ENCODE peak calls at places on chromosome 17, in eight cellular contexts. E is NCI-H345; D is anterior cingulate cortex; C is heart left ventricle; R is stimulated activated naive CD8-positive, alpha-beta T cell treated with anti-CD3 and anti-CD28 coated beads, Interleukin-15, Interleukin-2, amounts not matched to agents 100 U/mL and 50 U/mL, for 24 hours; V is upper lobe of left lung; H is NB4; T is T47D. O is an unnamed sample.

GRCh38 chr17:68777243-68777855 is 176.2 kb upstream of the FAM20A start:
- DNase-seq in E (peak; percentile 79), D (peak; percentile 53), C (no peak), R (peak; percentile 12), V (peak; percentile 24), H (peak; percentile 48), T (peak; percentile 71), O (no peak)

GRCh38 chr17:28597606-28598383 is 1.0 kb downstream of the SPAG5 start:
- DNase-seq in E (no peak), D (no peak), C (no peak), R (no peak), V (no peak), H (peak; percentile 28), T (no peak), O (no peak)

GRCh38 chr17:72763981-72764380 is 328.5 kb downstream of the SLC39A11 start:
- DNase-seq in E (no peak), D (no peak), C (no peak), R (no peak), V (no peak), H (no peak), T (no peak), O (no peak)

GRCh38 chr17:13421581-13421980 is 180.1 kb downstream of the HS3ST3A1 start:
- DNase-seq in E (no peak), D (no peak), C (no peak), R (no peak), V (no peak), H (no peak), T (no peak), O (no peak)

GRCh38 chr17:13413001-13413400 is 188.7 kb downstream of the HS3ST3A1 start:
- DNase-seq in E (no peak), D (no peak), C (no peak), R (no peak), V (no peak), H (no peak), T (no peak), O (no peak)

GRCh38 chr17:64042700-64043485 is 22.5 kb upstream of the ICAM2 start:
- DNase-seq in E (no peak), D (no peak), C (no peak), R (no peak), V (no peak), H (no peak), T (no peak), O (no peak)

GRCh38 chr17:40433551-40434384 is 9.5 kb upstream of the IGFBP4 start:
- DNase-seq in E (no peak), D (no peak), C (no peak), R (peak; percentile 35), V (no peak), H (peak; percentile 42), T (peak; percentile 63), O (no peak)

GRCh38 chr17:4806770-4807533 is at the start of gene PLD2:
- DNase-seq in E (peak; percentile 85), D (peak; percentile 26), C (peak; percentile 89), R (peak; percentile 90), V (peak; percentile 94), H (peak; percentile 79), T (peak; percentile 86), O (peak; percentile 84)

GRCh38 chr17:8520981-8521380 is 85.3 kb downstream of the NDEL1 start:
- DNase-seq in E (no peak), D (no peak), C (no peak), R (no peak), V (no peak), H (no peak), T (no peak), O (no peak)

GRCh38 chr17:40243756-40244155 is 24.7 kb downstream of the WIPF2 start:
- DNase-seq in E (no peak), D (no peak), C (no peak), R (no peak), V (no peak), H (no peak), T (no peak), O (no peak)

GRCh38 chr17:74737299-74738050 is 419 bp downstream of the RAB37 start:
- DNase-seq in E (peak; percentile 37), D (no peak), C (no peak), R (peak; percentile 58), V (no peak), H (peak; percentile 83), T (peak; percentile 51), O (no peak)

GRCh38 chr17:79933863-79934652 is 94.8 kb upstream of the CBX4 start:
- DNase-seq in E (peak; percentile 52), D (peak; percentile 39), C (no peak), R (peak; percentile 40), V (peak; percentile 73), H (peak; percentile 88), T (peak; percentile 45), O (peak; percentile 22)

GRCh38 chr17:41624208-41625101 is at the start of gene KRT17:
- DNase-seq in E (peak; percentile 56), D (no peak), C (no peak), R (no peak), V (peak; percentile 30), H (peak; percentile 46), T (no peak), O (no peak)

GRCh38 chr17:72677108-72677507 is 415.4 kb downstream of the SLC39A11 start:
- DNase-seq in E (no peak), D (no peak), C (no peak), R (no peak), V (no peak), H (no peak), T (peak; percentile 31), O (no peak)

GRCh38 chr17:50214986-50215730 is 13.7 kb upstream of the COL1A1 start:
- DNase-seq in E (no peak), D (no peak), C (no peak), R (no peak), V (no peak), H (no peak), T (no peak), O (no peak)

GRCh38 chr17:2406903-2407790 is 6.3 kb upstream of the MNT start:
- DNase-seq in E (no peak), D (no peak), C (peak; percentile 81), R (peak; percentile 39), V (no peak), H (no peak), T (no peak), O (no peak)

GRCh38 chr17:59238904-59239303 is 18.6 kb downstream of the GDPD1 start:
- DNase-seq in E (no peak), D (no peak), C (no peak), R (no peak), V (no peak), H (no peak), T (no peak), O (no peak)

GRCh38 chr17:78621720-78622490 is 44.7 kb upstream of the DNAH17 start:
- DNase-seq in E (peak; percentile 29), D (no peak), C (no peak), R (no peak), V (no peak), H (no peak), T (no peak), O (no peak)

GRCh38 chr17:63842173-63842539 is 329 bp downstream of the SMARCD2 start:
- DNase-seq in E (peak; percentile 45), D (no peak), C (peak; percentile 45), R (no peak), V (no peak), H (peak; percentile 62), T (no peak), O (no peak)

GRCh38 chr17:17387461-17388362 is 84.5 kb downstream of the NT5M start:
- DNase-seq in E (peak; percentile 69), D (no peak), C (no peak), R (no peak), V (peak; percentile 58), H (peak; percentile 54), T (peak; percentile 87), O (no peak)

GRCh38 chr17:81960130-81960958 is 643 bp downstream of the NOTUM start:
- DNase-seq in E (no peak), D (no peak), C (no peak), R (no peak), V (no peak), H (no peak), T (no peak), O (no peak)

GRCh38 chr17:76268015-76268749 is 3.0 kb downstream of the UBALD2 start:
- DNase-seq in E (no peak), D (peak; percentile 61), C (peak; percentile 91), R (peak; percentile 86), V (peak; percentile 95), H (peak; percentile 95), T (no peak), O (peak; percentile 65)

GRCh38 chr17:3959295-3959899 is 4.8 kb downstream of the ATP2A3 start:
- DNase-seq in E (peak; percentile 69), D (no peak), C (no peak), R (peak; percentile 22), V (no peak), H (no peak), T (peak; percentile 76), O (peak; percentile 78)

GRCh38 chr17:32497431-32498205 is 10.8 kb downstream of the CDK5R1 start:
- DNase-seq in E (no peak), D (no peak), C (no peak), R (no peak), V (no peak), H (no peak), T (peak; percentile 72), O (no peak)

GRCh38 chr17:38579934-38580333 is 25.8 kb downstream of the SRCIN1 start:
- DNase-seq in E (peak; percentile 86), D (peak; percentile 27), C (peak; percentile 47), R (peak; percentile 62), V (no peak), H (peak; percentile 62), T (no peak), O (peak; percentile 22)